ENCODE peak calls at places on chromosomes 7 and 10, in nine cellular contexts. O is cardiac muscle cell, X is anterior cingulate cortex, I is NCI-H2171, A is NCI-H1105, B is COLO829, D is Panc1, C is T-helper 9 cell, K is nucleus accumbens. U is an unnamed sample.

GRCh38 chr10:45239642-45240041 is 75.8 kb downstream of the OR13A1 start:
- DNase-seq in O (peak), X (no peak), I (no peak), A (no peak), B (no peak), D (no peak), C (no peak), K (no peak), U (no peak)

GRCh38 chr7:141915565-141915964 is 634 bp upstream of the OR9A4 start:
- DNase-seq in O (no peak), X (no peak), I (no peak), A (no peak), B (no peak), D (no peak), C (no peak), K (no peak), U (no peak)

GRCh38 chr10:127563718-127564553 is 14.8 kb downstream of the NPS start:
- DNase-seq in O (no peak), X (no peak), I (no peak), A (no peak), B (no peak), D (no peak), C (no peak), K (no peak), U (peak)

GRCh38 chr10:104331208-104331838 is 6.9 kb downstream of the ITPRIP start:
- DNase-seq in O (peak), X (no peak), I (no peak), A (no peak), B (no peak), D (no peak), C (no peak), K (no peak), U (no peak)

GRCh38 chr10:52639652-52640051 is 132.9 kb downstream of the MBL2 start:
- DNase-seq in O (no peak), X (no peak), I (no peak), A (no peak), B (no peak), D (no peak), C (no peak), K (no peak), U (no peak)

GRCh38 chr7:17915168-17915567 is 25.1 kb downstream of the SNX13 start:
- DNase-seq in O (no peak), X (no peak), I (no peak), A (no peak), B (no peak), D (no peak), C (no peak), K (no peak), U (no peak)

GRCh38 chr10:52334595-52334994 is 20.5 kb downstream of the DKK1 start:
- DNase-seq in O (peak), X (no peak), I (no peak), A (no peak), B (no peak), D (no peak), C (no peak), K (no peak), U (no peak)

GRCh38 chr7:27203378-27203953 is 3.6 kb upstream of the HOXA13 start:
- DNase-seq in O (no peak), X (no peak), I (no peak), A (no peak), B (no peak), D (no peak), C (no peak), K (no peak), U (no peak)

GRCh38 chr7:158015403-158016116 is 572.1 kb downstream of the PTPRN2 start:
- DNase-seq in O (no peak), X (no peak), I (peak), A (no peak), B (no peak), D (no peak), C (no peak), K (no peak), U (no peak)

GRCh38 chr10:114024876-114025609 is 18.6 kb upstream of the ADRB1 start:
- DNase-seq in O (peak), X (no peak), I (no peak), A (no peak), B (peak), D (no peak), C (no peak), K (no peak), U (no peak)

GRCh38 chr7:73612598-73613269 is 11.6 kb downstream of the MLXIPL start:
- DNase-seq in O (peak), X (no peak), I (no peak), A (no peak), B (peak), D (no peak), C (no peak), K (no peak), U (peak)

GRCh38 chr10:129958686-129959543 is 5.2 kb downstream of the EBF3 start:
- DNase-seq in O (no peak), X (no peak), I (no peak), A (no peak), B (no peak), D (no peak), C (no peak), K (no peak), U (no peak)

GRCh38 chr10:8189458-8189857 is 135.0 kb downstream of the GATA3 start:
- DNase-seq in O (no peak), X (no peak), I (no peak), A (no peak), B (no peak), D (no peak), C (no peak), K (no peak), U (no peak)

GRCh38 chr10:132739225-132739613 is 46.7 kb downstream of the NKX6-2 start:
- DNase-seq in O (no peak), X (no peak), I (no peak), A (no peak), B (no peak), D (no peak), C (no peak), K (no peak), U (no peak)

GRCh38 chr7:35605760-35606159 is 89.2 kb downstream of the HERPUD2 start:
- DNase-seq in O (peak), X (no peak), I (no peak), A (no peak), B (no peak), D (no peak), C (no peak), K (no peak), U (no peak)

GRCh38 chr10:79242620-79243152 is 104.6 kb upstream of the PPIF start:
- DNase-seq in O (peak), X (peak), I (peak), A (peak), B (no peak), D (no peak), C (peak), K (no peak), U (no peak)

GRCh38 chr7:108211382-108212201 is 81.4 kb upstream of the LAMB4 start:
- DNase-seq in O (peak), X (no peak), I (peak), A (peak), B (no peak), D (no peak), C (no peak), K (no peak), U (no peak)

GRCh38 chr10:22477365-22478287 is 132.3 kb downstream of the SPAG6 start:
- DNase-seq in O (no peak), X (no peak), I (no peak), A (no peak), B (no peak), D (no peak), C (no peak), K (no peak), U (no peak)

GRCh38 chr10:127315888-127316287 is 119.5 kb upstream of the INSYN2A start:
- DNase-seq in O (no peak), X (no peak), I (no peak), A (no peak), B (no peak), D (no peak), C (no peak), K (no peak), U (no peak)

GRCh38 chr7:66837007-66837406 is 84.0 kb upstream of the TMEM248 start:
- DNase-seq in O (peak), X (no peak), I (no peak), A (no peak), B (no peak), D (no peak), C (no peak), K (no peak), U (no peak)

GRCh38 chr10:101950227-101950626 is 105.7 kb downstream of the ARMH3 start:
- DNase-seq in O (no peak), X (no peak), I (no peak), A (no peak), B (no peak), D (no peak), C (no peak), K (no peak), U (no peak)

GRCh38 chr10:6300106-6300783 is 97.5 kb downstream of the PFKFB3 start:
- DNase-seq in O (peak), X (no peak), I (no peak), A (no peak), B (no peak), D (no peak), C (peak), K (no peak), U (no peak)

GRCh38 chr7:30135271-30135550 is 425 bp downstream of the MTURN start:
- DNase-seq in O (no peak), X (no peak), I (no peak), A (no peak), B (no peak), D (no peak), C (no peak), K (no peak), U (no peak)

GRCh38 chr10:88932539-88933256 is 19.9 kb downstream of the ACTA2 start:
- DNase-seq in O (peak), X (peak), I (no peak), A (peak), B (peak), D (peak), C (no peak), K (peak), U (peak)

GRCh38 chr7:77242535-77242934 is 42.9 kb upstream of the FGL2 start:
- DNase-seq in O (no peak), X (no peak), I (no peak), A (no peak), B (no peak), D (no peak), C (no peak), K (no peak), U (no peak)

GRCh38 chr10:14560794-14561765 is 213.6 kb downstream of the FAM107B start:
- DNase-seq in O (no peak), X (no peak), I (no peak), A (no peak), B (no peak), D (no peak), C (no peak), K (no peak), U (no peak)

GRCh38 chr10:70193391-70193844 is 23.1 kb upstream of the SAR1A start:
- DNase-seq in O (peak), X (no peak), I (no peak), A (no peak), B (no peak), D (no peak), C (no peak), K (no peak), U (no peak)

GRCh38 chr10:124286621-124287020 is 132.1 kb downstream of the OAT start:
- DNase-seq in O (no peak), X (no peak), I (no peak), A (no peak), B (no peak), D (no peak), C (no peak), K (no peak), U (no peak)

GRCh38 chr7:104252409-104253134 is 44.8 kb upstream of the ORC5 start:
- DNase-seq in O (no peak), X (no peak), I (no peak), A (no peak), B (no peak), D (no peak), C (no peak), K (no peak), U (no peak)

GRCh38 chr10:5343561-5343960 is 21.2 kb upstream of the UCN3 start:
- DNase-seq in O (peak), X (no peak), I (no peak), A (no peak), B (no peak), D (no peak), C (no peak), K (no peak), U (no peak)

GRCh38 chr10:127308031-127308430 is 111.6 kb upstream of the INSYN2A start:
- DNase-seq in O (no peak), X (no peak), I (no peak), A (no peak), B (no peak), D (no peak), C (no peak), K (no peak), U (no peak)

GRCh38 chr10:112343056-112343806 is 30.7 kb upstream of the ACSL5 start:
- DNase-seq in O (no peak), X (no peak), I (no peak), A (no peak), B (no peak), D (no peak), C (no peak), K (no peak), U (no peak)